ENCODE peak calls at places on chromosomes 3 and 15, in ten cellular contexts. G is cardiac muscle cell, H is Calu3, T is mucosa of descending colon, I is RWPE1, Y is breast epithelium, L is WTC11, B is fibroblast of mammary gland, V is IMR-90, S is lower leg skin. C is an unnamed sample.

GRCh38 chr3:128480278-128480677 is 12.7 kb downstream of the GATA2 start:
- DNase-seq in B (no peak), I (no peak), T (no peak), H (no peak), Y (no peak), G (no peak), V (no peak), L (no peak), S (no peak), C (no peak)

GRCh38 chr3:32126305-32127015 is 20.0 kb downstream of the GPD1L start:
- DNase-seq in H (no peak), I (no peak), Y (no peak), T (no peak), S (no peak), G (no peak), B (no peak), V (no peak), L (no peak), C (no peak)

GRCh38 chr15:84736375-84736774 is 12.0 kb upstream of the ZNF592 start:
- DNase-seq in G (no peak), L (no peak), Y (no peak), S (peak), H (no peak), B (no peak), T (peak), V (no peak), I (no peak), C (peak)

GRCh38 chr15:64847876-64848716 is 6.4 kb downstream of the PLEKHO2 start:
- DNase-seq in S (no peak), I (no peak), H (no peak), G (no peak), Y (no peak), T (no peak), B (no peak), V (peak), L (no peak), C (no peak)

GRCh38 chr15:47719730-47720129 is 2.4 kb downstream of the SEMA6D start:
- DNase-seq in Y (no peak), S (no peak), I (no peak), V (no peak), T (no peak), H (no peak), G (no peak), B (no peak), L (no peak), C (no peak)

GRCh38 chr3:81419196-81419595 is 342.2 kb downstream of the GBE1 start:
- DNase-seq in B (peak), L (no peak), T (no peak), I (peak), Y (no peak), S (no peak), V (peak), G (peak), H (no peak), C (peak)

GRCh38 chr3:106013971-106014370 is 145.2 kb upstream of the CBLB start:
- DNase-seq in V (peak), Y (no peak), T (peak), S (no peak), L (no peak), I (peak), H (no peak), B (peak), G (peak), C (no peak)

GRCh38 chr3:123664771-123665170 is 79.9 kb upstream of the HACD2 start:
- DNase-seq in I (no peak), V (peak), S (no peak), B (no peak), H (no peak), T (no peak), L (no peak), Y (no peak), G (no peak), C (no peak)

GRCh38 chr15:58830556-58830955 is 59.5 kb downstream of the MINDY2 start:
- DNase-seq in L (no peak), Y (no peak), V (no peak), S (no peak), B (no peak), T (no peak), H (no peak), G (no peak), I (no peak), C (no peak)

GRCh38 chr3:45123030-45123429 is 23.1 kb downstream of the CDCP1 start:
- DNase-seq in I (peak), B (peak), G (peak), Y (no peak), T (no peak), V (peak), L (no peak), H (no peak), S (no peak), C (no peak)

GRCh38 chr3:152355744-152356665 is 87.3 kb downstream of the MBNL1 start:
- DNase-seq in V (peak), T (no peak), L (no peak), S (no peak), Y (no peak), I (no peak), G (peak), B (peak), H (no peak), C (no peak)

GRCh38 chr3:12999147-13000140 is 73.8 kb downstream of the IQSEC1 start:
- DNase-seq in S (peak), V (no peak), Y (peak), B (peak), I (no peak), G (peak), T (peak), H (peak), L (no peak), C (peak)

GRCh38 chr3:11185564-11186317 is 31.4 kb downstream of the HRH1 start:
- DNase-seq in H (peak), T (peak), L (no peak), Y (peak), S (peak), G (peak), B (peak), I (peak), V (peak), C (no peak)

GRCh38 chr3:177084616-177085015 is 112.7 kb downstream of the TBL1XR1 start:
- DNase-seq in S (no peak), I (no peak), G (no peak), B (no peak), H (no peak), L (no peak), Y (no peak), V (no peak), T (no peak), C (no peak)

GRCh38 chr3:123841476-123842238 is 42.5 kb downstream of the MYLK start:
- DNase-seq in G (no peak), I (no peak), B (no peak), T (no peak), S (no peak), H (no peak), V (peak), L (no peak), Y (no peak), C (no peak)

GRCh38 chr3:100915706-100916105 is 77.5 kb downstream of the ABI3BP start:
- DNase-seq in S (no peak), T (no peak), G (no peak), H (no peak), V (no peak), B (peak), Y (no peak), I (no peak), L (no peak), C (no peak)

GRCh38 chr15:90214553-90215205 is 13.5 kb downstream of the SEMA4B start:
- DNase-seq in G (no peak), S (no peak), Y (no peak), L (no peak), T (no peak), V (no peak), I (no peak), H (no peak), B (no peak), C (no peak)

GRCh38 chr15:53910236-53910849 is 67.9 kb upstream of the UNC13C start:
- DNase-seq in L (no peak), H (peak), S (no peak), B (no peak), T (no peak), G (no peak), I (peak), Y (peak), V (no peak), C (no peak)

GRCh38 chr3:167102071-167102470 is 278.0 kb downstream of the ZBBX start:
- DNase-seq in G (no peak), T (no peak), I (no peak), V (no peak), L (peak), B (peak), H (peak), Y (no peak), S (no peak), C (no peak)

GRCh38 chr3:119322021-119322522 is 27.9 kb downstream of the ARHGAP31 start:
- DNase-seq in V (peak), H (no peak), B (peak), Y (no peak), I (peak), T (no peak), S (no peak), L (no peak), G (peak), C (no peak)

GRCh38 chr3:123692041-123692440 is 107.2 kb upstream of the HACD2 start:
- DNase-seq in T (no peak), G (peak), S (no peak), L (no peak), Y (no peak), V (peak), B (no peak), I (no peak), H (no peak), C (no peak)

GRCh38 chr15:38551720-38552627 is 12.6 kb downstream of the RASGRP1 start:
- DNase-seq in V (no peak), H (no peak), L (no peak), T (no peak), B (no peak), Y (no peak), I (no peak), S (no peak), G (no peak), C (no peak)

GRCh38 chr3:172751188-172751571 is 654 bp downstream of the ECT2 start:
- DNase-seq in I (peak), V (peak), S (no peak), B (peak), L (no peak), H (no peak), T (no peak), Y (no peak), G (peak), C (no peak)

GRCh38 chr3:16846373-16847078 is 38.2 kb upstream of the PLCL2 start:
- DNase-seq in T (no peak), B (no peak), L (no peak), I (no peak), H (no peak), G (no peak), S (no peak), Y (no peak), V (no peak), C (no peak)

GRCh38 chr3:178255315-178255714 is 280.9 kb upstream of the KCNMB2 start:
- DNase-seq in Y (no peak), G (peak), B (peak), H (no peak), T (no peak), V (peak), I (no peak), L (no peak), S (no peak), C (no peak)

GRCh38 chr3:126212629-126213375 is 32.4 kb upstream of the ALDH1L1 start:
- DNase-seq in I (peak), G (peak), V (peak), S (no peak), H (peak), Y (peak), B (peak), T (peak), L (peak), C (peak)

GRCh38 chr15:98421419-98422085 is 226.8 kb upstream of the IGF1R start:
- DNase-seq in Y (peak), I (peak), B (peak), T (peak), G (peak), V (peak), H (peak), L (peak), S (peak), C (peak)

GRCh38 chr3:185837409-185837808 is 12.6 kb upstream of the IGF2BP2 start:
- DNase-seq in B (no peak), S (no peak), V (peak), Y (no peak), G (peak), T (no peak), I (no peak), L (no peak), H (no peak), C (no peak)

GRCh38 chr3:44880284-44880683 is 5.9 kb downstream of the TGM4 start:
- DNase-seq in H (peak), T (no peak), S (no peak), B (no peak), Y (no peak), G (no peak), L (no peak), V (peak), I (no peak), C (no peak)

GRCh38 chr15:71932689-71933088 is 122.3 kb downstream of the NR2E3 start:
- DNase-seq in H (no peak), I (no peak), B (no peak), G (no peak), L (no peak), V (no peak), T (no peak), S (no peak), Y (no peak), C (no peak)

GRCh38 chr3:100982710-100983109 is 10.5 kb downstream of the ABI3BP start:
- DNase-seq in V (peak), I (no peak), T (peak), H (no peak), G (peak), L (no peak), Y (peak), B (peak), S (no peak), C (no peak)

GRCh38 chr3:159172473-159172872 is 370.6 kb downstream of the MFSD1 start:
- DNase-seq in G (no peak), B (no peak), L (no peak), Y (no peak), V (no peak), I (no peak), T (no peak), H (no peak), S (no peak), C (no peak)

GRCh38 chr3:116863842-116864626 is 154.5 kb downstream of the TUSC7 start:
- DNase-seq in V (peak), H (peak), S (no peak), G (peak), L (peak), Y (no peak), B (peak), I (peak), T (peak), C (no peak)

GRCh38 chr3:31862861-31863260 is 118.2 kb downstream of the OSBPL10 start:
- DNase-seq in T (no peak), H (no peak), S (no peak), Y (no peak), G (peak), B (peak), I (no peak), L (no peak), V (peak), C (no peak)

GRCh38 chr3:122183893-122184590 is 574 bp downstream of the CASR start:
- DNase-seq in Y (no peak), L (peak), G (no peak), B (no peak), T (no peak), H (peak), V (no peak), I (no peak), S (no peak), C (peak)

GRCh38 chr3:173548261-173548660 is 150.7 kb downstream of the NLGN1 start:
- DNase-seq in H (no peak), L (no peak), T (no peak), V (no peak), I (no peak), B (no peak), Y (no peak), G (no peak), S (no peak), C (no peak)

GRCh38 chr15:99371180-99372103 is 120.2 kb downstream of the LRRC28 start:
- DNase-seq in H (no peak), I (no peak), V (peak), S (no peak), L (no peak), B (peak), T (no peak), Y (no peak), G (peak), C (peak)

GRCh38 chr3:16888785-16889607 is 4.2 kb downstream of the PLCL2 start:
- DNase-seq in T (no peak), S (no peak), V (no peak), I (no peak), G (no peak), B (no peak), L (no peak), H (no peak), Y (no peak), C (peak)

GRCh38 chr3:64462203-64463120 is 225.3 kb downstream of the ADAMTS9 start:
- DNase-seq in B (peak), S (no peak), V (peak), Y (no peak), H (no peak), I (no peak), L (no peak), T (no peak), G (peak), C (no peak)

DNA sequence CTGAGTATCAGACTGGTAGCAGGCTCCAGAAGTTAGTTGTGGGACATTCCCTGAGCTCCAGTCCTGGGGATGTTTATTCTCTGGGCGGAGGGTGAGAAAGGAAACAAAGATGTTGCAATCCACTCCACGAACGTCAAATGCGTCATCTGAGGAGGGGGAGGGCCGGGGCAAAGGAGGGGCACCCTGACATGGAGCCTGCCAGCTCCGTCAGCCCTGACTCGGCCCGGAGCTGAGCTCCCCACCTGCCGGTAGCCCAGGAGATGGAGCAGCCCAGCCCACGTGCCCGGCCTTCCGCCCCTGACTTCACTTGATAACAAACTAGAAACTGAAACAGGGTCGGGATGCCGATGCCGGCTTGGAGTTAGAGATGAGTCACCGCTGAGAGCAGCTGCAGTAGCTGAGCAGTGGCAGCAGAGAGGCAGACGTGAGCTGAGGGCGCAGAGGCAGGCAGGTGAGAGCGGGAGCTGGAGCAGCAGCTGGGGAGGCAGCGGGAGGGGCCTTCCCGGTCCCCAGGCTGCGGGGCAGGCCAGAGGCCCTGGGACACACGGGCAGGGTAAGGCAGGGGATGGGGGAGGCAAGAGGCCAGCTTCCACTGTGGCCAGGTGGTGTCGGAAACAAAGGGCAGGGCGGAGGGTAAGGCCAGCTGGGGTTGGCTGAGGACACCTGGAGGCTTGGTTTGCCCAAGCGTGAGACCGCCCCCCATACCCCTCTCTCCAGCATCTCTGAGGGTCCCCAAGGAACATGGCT is at the start of gene ISG20:
- DNase-seq in I (peak), V (peak), B (peak), G (peak), T (peak), L (peak), H (peak), S (peak), Y (peak), C (peak)
- TF ChIP-seq CTCF in I (peak), V (peak), B (peak), G (peak), T (peak), L (no peak), H (no peak), S (peak), Y (peak), C (peak)

DNA sequence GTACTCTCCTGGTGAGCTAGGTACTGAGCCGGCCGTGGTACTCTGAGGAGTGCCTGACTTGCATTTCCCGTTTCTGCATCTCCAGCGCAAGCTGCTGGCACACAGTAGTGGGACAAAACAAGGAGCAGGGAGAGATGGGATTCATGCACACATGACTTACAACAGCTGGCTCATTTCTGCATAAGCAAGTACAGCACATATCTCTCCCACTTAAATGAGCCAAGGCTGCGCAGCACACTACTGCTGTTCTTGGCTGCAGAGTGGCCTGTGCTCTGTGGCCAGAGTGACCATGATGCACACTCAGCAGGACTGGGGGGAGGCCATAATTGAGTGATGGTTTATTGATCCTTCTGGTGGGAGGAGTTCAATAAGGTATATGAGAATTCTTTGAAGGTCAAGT is 59.2 kb upstream of the ABHD17C start:
- DNase-seq in B (no peak), T (peak), I (no peak), S (no peak), V (no peak), L (no peak), H (no peak), Y (no peak), G (peak), C (no peak)
- TF ChIP-seq CTCF in B (no peak), T (no peak), I (no peak), S (no peak), V (no peak), L (no peak), H (no peak), Y (no peak), G (no peak), C (no peak)

GRCh38 chr15:70670680-70671079 is 92.7 kb downstream of the UACA start:
- DNase-seq in H (no peak), V (no peak), S (no peak), L (no peak), Y (no peak), I (peak), B (peak), G (peak), T (no peak), C (no peak)

GRCh38 chr15:70665599-70665998 is 97.8 kb downstream of the UACA start:
- DNase-seq in G (no peak), V (no peak), H (no peak), T (no peak), B (no peak), S (no peak), L (no peak), Y (no peak), I (no peak), C (no peak)

GRCh38 chr15:70669966-70670658 is 93.2 kb downstream of the UACA start:
- DNase-seq in I (no peak), B (no peak), H (peak), G (peak), L (no peak), S (no peak), Y (no peak), T (peak), V (no peak), C (no peak)

GRCh38 chr15:70672081-70672480 is 91.3 kb downstream of the UACA start:
- DNase-seq in Y (no peak), I (no peak), S (no peak), T (no peak), V (no peak), G (no peak), L (no peak), H (no peak), B (no peak), C (peak)

GRCh38 chr15:70669006-70669602 is 94.3 kb downstream of the UACA start:
- DNase-seq in B (no peak), L (no peak), I (no peak), S (no peak), G (no peak), Y (no peak), V (no peak), T (no peak), H (no peak), C (peak)
- TF ChIP-seq CTCF in B (no peak), L (no peak), I (no peak), S (no peak), G (no peak), Y (no peak), V (no peak), T (no peak), H (no peak), C (no peak)

GRCh38 chr3:38960953-38961622 is 90.7 kb downstream of the SCN11A start:
- DNase-seq in L (peak), G (peak), T (peak), I (peak), V (peak), S (no peak), Y (no peak), H (peak), B (peak), C (peak)
- TF ChIP-seq CTCF in L (peak), G (peak), T (peak), I (peak), V (peak), S (no peak), Y (no peak), H (peak), B (peak), C (peak)

GRCh38 chr3:188052229-188052965 is 101.6 kb upstream of the LPP start:
- DNase-seq in T (peak), S (peak), V (peak), G (peak), H (no peak), Y (peak), I (no peak), L (peak), B (peak), C (no peak)
- TF ChIP-seq CTCF in T (no peak), S (no peak), V (peak), G (peak), H (no peak), Y (peak), I (no peak), L (no peak), B (peak), C (no peak)

DNA sequence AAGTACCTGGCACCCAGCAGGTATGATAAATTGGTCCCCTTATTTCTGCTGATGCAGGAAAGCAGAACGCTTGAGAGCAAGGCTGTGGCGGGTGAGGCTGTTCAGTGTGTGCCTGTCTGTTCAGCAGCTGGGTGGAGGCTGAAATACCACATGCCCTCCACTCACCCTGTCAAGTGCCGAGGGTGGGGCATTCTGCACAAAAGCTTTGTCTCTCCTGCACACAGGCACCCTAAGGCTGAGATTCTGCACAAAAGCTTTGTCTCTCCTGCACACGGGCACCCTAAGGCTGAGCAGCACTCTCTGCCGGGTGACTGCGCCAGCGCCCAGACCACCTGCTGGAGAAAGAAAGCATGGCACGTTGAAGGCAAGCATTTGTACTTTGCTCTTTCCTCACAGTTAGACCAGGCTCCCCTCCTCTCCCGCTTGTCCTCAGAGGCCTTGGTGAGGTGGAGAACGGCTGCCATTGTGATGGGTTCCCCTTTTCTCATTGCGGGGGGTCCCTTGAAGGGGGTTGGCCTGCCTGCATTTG is 97.5 kb downstream of the BDH1 start:
- DNase-seq in I (no peak), L (no peak), V (peak), T (peak), B (peak), H (peak), G (no peak), Y (no peak), S (peak), C (peak)
- TF ChIP-seq CTCF in I (no peak), L (no peak), V (peak), T (peak), B (peak), H (peak), G (no peak), Y (no peak), S (peak), C (peak)